ENCODE peak calls at places on chromosomes 3 and 15, in five cellular contexts. N is heart right ventricle, D is HCT116, Z is PC-9, F is mesendoderm. E is an unnamed sample.

GRCh38 chr3:153257673-153258351 is 95.8 kb downstream of the RAP2B start:
- DNase-seq in F (no peak), Z (no peak), N (no peak), D (no peak), E (no peak)

GRCh38 chr15:22956257-22956979 is 23.8 kb downstream of the CYFIP1 start:
- DNase-seq in N (peak; percentile 61), F (no peak), Z (no peak), D (no peak), E (no peak)

GRCh38 chr15:67967871-67968423 is 86.2 kb upstream of the PIAS1 start:
- DNase-seq in Z (no peak), N (peak; percentile 80), F (peak; percentile 80), D (no peak), E (peak; percentile 8)

GRCh38 chr3:61031503-61031902 is 219.7 kb downstream of the FHIT start:
- DNase-seq in Z (no peak), D (no peak), F (no peak), N (no peak), E (no peak)

GRCh38 chr3:10370429-10370828 is 49.5 kb upstream of the SEC13 start:
- DNase-seq in Z (no peak), N (no peak), D (no peak), F (no peak), E (peak; percentile 79)

GRCh38 chr3:140447136-140447535 is 230.7 kb upstream of the TRIM42 start:
- DNase-seq in F (no peak), D (no peak), Z (no peak), N (no peak), E (no peak)

GRCh38 chr15:45550436-45550835 is 27.9 kb upstream of the SLC30A4 start:
- DNase-seq in Z (no peak), F (no peak), N (no peak), D (no peak), E (no peak)

GRCh38 chr3:155912574-155913190 is 42.2 kb downstream of the GMPS start:
- DNase-seq in N (no peak), Z (no peak), F (peak; percentile 45), D (no peak), E (no peak)

GRCh38 chr3:18757476-18757875 is 332.3 kb upstream of the SATB1 start:
- DNase-seq in F (no peak), N (no peak), D (no peak), Z (no peak), E (no peak)

GRCh38 chr3:138054057-138054456 is 44.1 kb downstream of the CLDN18 start:
- DNase-seq in Z (no peak), N (no peak), D (no peak), F (no peak), E (no peak)

GRCh38 chr3:16536344-16536663 is 22.8 kb upstream of the RFTN1 start:
- DNase-seq in F (no peak), Z (no peak), N (no peak), D (no peak), E (no peak)

GRCh38 chr15:48647963-48648362 is 2.5 kb upstream of the FBN1 start:
- DNase-seq in D (no peak), F (peak; percentile 45), N (no peak), Z (no peak), E (no peak)

GRCh38 chr3:134757549-134758069 is 37.5 kb upstream of the EPHB1 start:
- DNase-seq in F (no peak), N (no peak), Z (no peak), D (no peak), E (no peak)

GRCh38 chr3:102000620-102001209 is 151.4 kb downstream of the NFKBIZ start:
- DNase-seq in N (no peak), D (no peak), F (no peak), Z (peak; percentile 49), E (no peak)

GRCh38 chr15:37758412-37758811 is 176.0 kb upstream of the TMCO5A start:
- DNase-seq in Z (no peak), N (no peak), F (no peak), D (no peak), E (no peak)

GRCh38 chr3:98593046-98593936 is at the start of gene CPOX:
- DNase-seq in F (peak; percentile 94), Z (peak; percentile 88), N (peak; percentile 91), D (peak; percentile 89), E (peak; percentile 60)

GRCh38 chr15:100726426-100727190 is 124.2 kb downstream of the ASB7 start:
- DNase-seq in N (no peak), F (no peak), D (no peak), Z (no peak), E (no peak)

GRCh38 chr3:125134952-125135351 is 77.6 kb downstream of the SLC12A8 start:
- DNase-seq in F (peak; percentile 51), Z (no peak), N (no peak), D (no peak), E (no peak)

GRCh38 chr3:41188291-41188690 is 11.0 kb upstream of the CTNNB1 start:
- DNase-seq in D (no peak), F (no peak), N (no peak), Z (no peak), E (no peak)

GRCh38 chr3:72380193-72380592 is 468.1 kb downstream of the SHQ1 start:
- DNase-seq in F (no peak), D (no peak), Z (no peak), N (no peak), E (no peak)

GRCh38 chr3:101479022-101479421 is 34.0 kb downstream of the SENP7 start:
- DNase-seq in N (no peak), F (no peak), D (no peak), Z (no peak), E (no peak)

GRCh38 chr3:98540346-98540745 is 8.6 kb downstream of the GPR15 start:
- DNase-seq in F (no peak), Z (no peak), D (no peak), N (no peak), E (no peak)

DNA sequence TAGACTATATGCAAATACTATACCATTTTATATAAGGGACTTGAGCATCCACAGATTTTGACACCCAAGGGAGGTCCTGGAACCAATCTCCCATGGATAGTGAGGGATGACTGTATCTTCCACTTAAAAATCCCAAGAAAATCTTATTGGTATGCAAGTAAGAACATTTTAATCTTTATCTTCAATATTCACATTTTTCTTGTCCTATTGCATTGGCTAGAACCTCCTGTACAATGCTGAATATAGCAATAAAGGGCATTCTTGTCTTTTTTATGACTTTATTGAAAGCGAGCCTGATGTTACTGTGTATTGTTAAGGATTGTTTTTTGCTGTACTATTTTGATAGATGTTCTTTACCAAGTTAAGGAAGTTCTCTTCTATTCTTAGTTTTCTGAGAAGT is 36.9 kb downstream of the MYLK start:
- DNase-seq in F (no peak), Z (no peak), D (no peak), N (no peak), E (no peak)
- H3K4me3 ChIP-seq in F (no peak overlapping the region), Z (no peak overlapping the region), D (no peak overlapping the region), N (no peak overlapping the region), E (no peak overlapping the region)

GRCh38 chr3:52196977-52197376 is 983 bp upstream of the ALAS1 start:
- DNase-seq in F (no peak), D (no peak), Z (no peak), N (peak; percentile 48), E (no peak)
- H3K27me3 ChIP-seq in F (no peaks in the 10 kb centered on the region), D (no peaks in the 10 kb centered on the region), Z (no peaks in the 10 kb centered on the region), N (no peaks in the 10 kb centered on the region), E (no peaks in the 10 kb centered on the region)

DNA sequence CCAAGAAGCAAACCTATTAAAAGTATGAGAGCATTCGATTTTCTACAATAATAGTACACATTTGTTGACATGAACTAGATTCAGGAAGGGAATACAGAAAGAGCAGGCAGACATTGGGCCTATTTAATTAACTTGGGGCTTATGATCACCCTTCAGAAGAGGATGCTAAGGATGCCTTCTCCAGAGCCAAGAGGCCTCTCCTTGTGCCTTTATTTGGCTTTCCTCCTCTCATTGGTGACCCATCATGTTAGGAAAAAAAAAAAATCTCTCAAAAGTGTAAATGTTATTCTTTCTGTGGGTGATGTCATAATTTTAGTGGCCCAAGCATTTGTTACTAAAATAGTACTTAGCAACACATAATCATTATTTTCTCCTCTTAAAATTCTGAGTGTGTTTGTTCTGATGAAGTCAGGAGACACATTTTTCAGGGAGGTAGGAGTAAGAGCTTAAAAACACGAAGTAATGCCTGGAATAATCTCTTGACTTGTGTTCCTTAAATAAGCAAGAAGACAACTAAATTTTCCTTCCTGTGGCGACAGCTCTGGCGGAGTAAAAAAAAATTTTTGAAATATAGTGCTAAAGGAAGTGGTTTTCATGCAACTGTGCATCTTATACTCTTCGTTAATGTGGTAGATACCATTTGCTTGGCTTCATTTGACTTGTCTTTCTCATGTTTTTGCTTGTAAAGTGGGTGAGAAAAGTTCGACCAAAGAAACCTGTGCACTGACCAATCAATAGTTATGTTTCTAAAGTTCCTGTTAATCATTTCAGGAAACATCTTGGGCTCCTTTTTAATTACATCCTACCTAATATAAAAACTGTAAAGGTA is 11.3 kb upstream of the MBNL1 start:
- DNase-seq in N (no peak), F (no peak), Z (no peak), D (no peak), E (no peak)
- H3K4me3 ChIP-seq in N (no peak overlapping the region), F (no peak overlapping the region), Z (no peak overlapping the region), D (no peak overlapping the region), E (no peak overlapping the region)

GRCh38 chr3:14640734-14641133 is 10.8 kb upstream of the CCDC174 start:
- DNase-seq in F (no peak), Z (no peak), D (no peak), N (no peak), E (no peak)
- H3K27me3 ChIP-seq in F (no peaks in the 10 kb centered on the region), Z (peaks cover 52% of the 10 kb centered on the region), D (peaks cover 15% of the 10 kb centered on the region), N (peaks cover 39% of the 10 kb centered on the region), E (peaks cover 8% of the 10 kb centered on the region)

GRCh38 chr15:51128701-51129100 is 34.0 kb upstream of the TNFAIP8L3 start:
- DNase-seq in N (no peak), F (no peak), D (no peak), Z (no peak), E (no peak)
- H3K4me3 ChIP-seq in N (no peak overlapping the region), F (no peak overlapping the region), D (no peak overlapping the region), Z (no peak overlapping the region), E (no peak overlapping the region)

DNA sequence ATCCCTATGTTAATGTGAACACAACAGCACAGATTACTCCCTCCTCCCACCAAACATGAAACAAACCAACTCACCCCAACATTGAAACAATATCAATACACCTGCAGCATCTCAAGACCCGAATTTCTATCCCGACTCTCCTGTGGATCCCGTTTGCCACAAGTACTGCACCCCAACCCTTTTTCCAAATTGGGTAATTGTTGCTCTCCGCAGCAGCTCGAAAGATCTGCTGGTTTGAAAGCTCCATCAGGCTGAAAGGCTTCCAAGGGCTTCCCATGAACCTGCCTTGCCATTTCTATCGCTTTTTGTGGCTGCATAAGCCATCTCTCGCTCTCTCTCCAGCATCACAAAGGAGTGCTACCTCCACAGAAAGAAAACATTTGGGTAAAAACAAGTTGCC is 2.3 kb upstream of the FEZF2 start:
- DNase-seq in N (no peak), D (no peak), F (no peak), Z (no peak), E (no peak)
- H3K27me3 ChIP-seq in N (peaks cover 100% of the 10 kb centered on the region), D (peaks cover 33% of the 10 kb centered on the region), F (peaks cover 97% of the 10 kb centered on the region), Z (peaks cover 29% of the 10 kb centered on the region), E (peaks cover 95% of the 10 kb centered on the region)